ENCODE peak calls at places on chromosomes 6 and 20, in seven cellular contexts. N is HCT116, E is H1, B is HepG2, S is SK-N-SH, M is K562, P is GM12878. Q is an unnamed sample.

GRCh38 chr20:56440346-56441007 is 27.9 kb upstream of the RTF2 start:
- DNase-seq in N (no peak), E (no peak), B (no peak), S (no peak), M (no peak), P (peak; percentile 58), Q (no peak)

GRCh38 chr6:155146205-155146604 is 117.6 kb upstream of the CLDN20 start:
- DNase-seq in N (no peak), E (no peak), B (no peak), S (no peak), M (no peak), P (no peak), Q (no peak)

GRCh38 chr6:138677538-138677937 is 96.0 kb upstream of the CCDC28A start:
- DNase-seq in N (no peak), E (no peak), B (no peak), S (no peak), M (no peak), P (no peak), Q (no peak)

GRCh38 chr20:63350597-63351379 is 10.4 kb downstream of the CHRNA4 start:
- DNase-seq in N (no peak), E (no peak), B (no peak), S (no peak), M (no peak), P (no peak), Q (no peak)

GRCh38 chr20:32352101-32352720 is 5.9 kb upstream of the ASXL1 start:
- DNase-seq in N (no peak), E (no peak), B (no peak), S (no peak), M (no peak), P (no peak), Q (no peak)

GRCh38 chr6:144248003-144248402 is 37.1 kb upstream of the UTRN start:
- DNase-seq in N (no peak), E (no peak), B (no peak), S (no peak), M (no peak), P (no peak), Q (no peak)

GRCh38 chr6:111555041-111555440 is 50.6 kb downstream of the TRAF3IP2 start:
- DNase-seq in N (no peak), E (no peak), B (no peak), S (no peak), M (no peak), P (no peak), Q (no peak)

GRCh38 chr6:139644821-139645220 is 270.4 kb upstream of the CITED2 start:
- DNase-seq in N (no peak), E (no peak), B (no peak), S (no peak), M (no peak), P (no peak), Q (no peak)

GRCh38 chr6:53857318-53858094 is 62.7 kb downstream of the LRRC1 start:
- DNase-seq in N (no peak), E (no peak), B (no peak), S (no peak), M (no peak), P (no peak), Q (no peak)

GRCh38 chr20:1423625-1424106 is 30.8 kb upstream of the FKBP1A start:
- DNase-seq in N (peak; percentile 67), E (peak; percentile 65), B (peak; percentile 92), S (no peak), M (peak; percentile 84), P (no peak), Q (peak; percentile 21)

GRCh38 chr6:108180266-108180665 is 14.4 kb downstream of the NR2E1 start:
- DNase-seq in N (no peak), E (no peak), B (no peak), S (no peak), M (no peak), P (no peak), Q (no peak)

GRCh38 chr6:36122495-36123269 is 7.6 kb upstream of the MAPK13 start:
- DNase-seq in N (no peak), E (no peak), B (no peak), S (no peak), M (peak; percentile 28), P (no peak), Q (peak; percentile 40)

GRCh38 chr20:3046677-3047462 is 1.0 kb downstream of the MRPS26 start:
- DNase-seq in N (peak; percentile 34), E (peak; percentile 62), B (peak; percentile 47), S (no peak), M (peak; percentile 18), P (no peak), Q (peak; percentile 83)

GRCh38 chr6:147675281-147675680 is 166.8 kb downstream of the SAMD5 start:
- DNase-seq in N (no peak), E (no peak), B (no peak), S (no peak), M (no peak), P (no peak), Q (no peak)

GRCh38 chr6:90940812-90941481 is 354.1 kb upstream of the MAP3K7 start:
- DNase-seq in N (peak; percentile 43), E (no peak), B (peak; percentile 44), S (peak; percentile 45), M (peak; percentile 59), P (peak; percentile 80), Q (peak; percentile 13)

GRCh38 chr6:18545726-18546125 is 158.6 kb downstream of the RNF144B start:
- DNase-seq in N (no peak), E (no peak), B (no peak), S (no peak), M (no peak), P (no peak), Q (no peak)
- TF ChIP-seq JUND in N (no peak), E (no peak), B (no peak), S (no peak), M (no peak), P (no peak), Q (no peak)

GRCh38 chr6:121932071-121933009 is 467.1 kb upstream of the HSF2 start:
- DNase-seq in N (peak; percentile 61), E (peak; percentile 49), B (peak; percentile 10), S (peak; percentile 62), M (no peak), P (no peak), Q (no peak)
- TF ChIP-seq JUND in N (no peak), E (no peak), B (no peak), S (peak; percentile 73), M (no peak), P (no peak), Q (no peak)

GRCh38 chr20:33925867-33926266 is 67.8 kb upstream of the RALY start:
- DNase-seq in N (no peak), E (no peak), B (no peak), S (no peak), M (no peak), P (no peak), Q (no peak)
- TF ChIP-seq JUND in N (no peak), E (no peak), B (no peak), S (no peak), M (no peak), P (no peak), Q (no peak)

DNA sequence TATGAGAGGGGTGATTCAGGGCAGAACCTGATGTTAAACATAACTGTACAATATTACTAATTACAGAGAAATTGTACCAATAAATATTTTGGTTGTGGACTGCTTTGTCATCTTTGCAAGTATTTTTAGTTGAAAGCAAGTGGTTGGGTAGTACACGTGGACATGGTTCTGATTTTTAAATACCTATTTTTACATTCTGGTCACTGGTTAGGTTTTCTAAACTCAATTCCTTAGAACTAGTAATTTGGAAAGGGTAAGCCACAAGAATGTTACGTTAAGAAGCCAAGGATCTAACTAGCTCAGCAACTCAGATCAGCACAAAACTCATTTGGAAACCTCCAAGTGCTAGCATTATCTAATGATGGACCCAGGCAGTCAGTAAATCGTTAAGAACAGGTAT is 2.7 kb downstream of the EPB41L2 start:
- DNase-seq in N (no peak), E (no peak), B (no peak), S (no peak), M (no peak), P (no peak), Q (no peak)
- TF ChIP-seq JUND in N (no peak), E (no peak), B (no peak), S (no peak), M (no peak), P (no peak), Q (no peak)

GRCh38 chr6:48272518-48272917 is 161.5 kb upstream of the PTCHD4 start:
- DNase-seq in N (no peak), E (no peak), B (no peak), S (no peak), M (no peak), P (no peak), Q (no peak)
- TF ChIP-seq JUND in N (no peak), E (no peak), B (no peak), S (no peak), M (no peak), P (no peak), Q (no peak)

DNA sequence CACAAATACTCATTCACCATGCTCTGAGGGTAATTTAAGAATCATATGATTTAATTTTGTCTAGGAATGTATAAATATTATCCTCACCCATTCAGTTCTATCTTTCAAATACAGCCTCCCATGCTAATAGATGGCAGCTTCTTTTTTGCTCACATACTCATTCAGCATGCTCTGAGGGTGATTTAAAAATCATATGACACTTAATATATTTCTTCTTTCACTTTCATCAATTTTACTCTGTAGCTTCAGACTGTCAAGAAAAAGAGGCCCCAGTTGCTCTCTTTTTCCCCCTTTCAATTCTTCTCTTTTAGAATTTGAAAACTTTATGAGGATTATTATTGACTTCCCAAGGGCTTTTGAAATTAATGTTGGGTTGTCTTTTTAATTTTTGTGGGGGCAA is 161.7 kb upstream of the LAMP5 start:
- DNase-seq in N (no peak), E (no peak), B (no peak), S (no peak), M (no peak), P (no peak), Q (no peak)
- TF ChIP-seq JUND in N (no peak), E (no peak), B (no peak), S (no peak), M (no peak), P (no peak), Q (no peak)

GRCh38 chr20:58547527-58548475 is 32.6 kb upstream of the APCDD1L start:
- DNase-seq in N (no peak), E (peak; percentile 20), B (no peak), S (no peak), M (no peak), P (no peak), Q (no peak)
- TF ChIP-seq JUND in N (no peak), E (no peak), B (no peak), S (no peak), M (no peak), P (no peak), Q (no peak)

GRCh38 chr6:157885211-157885788 is 62.3 kb downstream of the SNX9 start:
- DNase-seq in N (no peak), E (no peak), B (no peak), S (no peak), M (no peak), P (no peak), Q (no peak)
- TF ChIP-seq JUND in N (no peak), E (no peak), B (no peak), S (no peak), M (peak; percentile 31), P (no peak), Q (no peak)

GRCh38 chr6:33721529-33721928 is 10.0 kb upstream of the UQCC2 start:
- DNase-seq in N (no peak), E (no peak), B (no peak), S (no peak), M (no peak), P (no peak), Q (no peak)
- TF ChIP-seq JUND in N (no peak), E (no peak), B (no peak), S (no peak), M (no peak), P (no peak), Q (no peak)

GRCh38 chr6:46502486-46503119 is 11.4 kb upstream of the RCAN2 start:
- DNase-seq in N (no peak), E (no peak), B (no peak), S (no peak), M (no peak), P (no peak), Q (no peak)
- TF ChIP-seq JUND in N (no peak), E (no peak), B (no peak), S (no peak), M (no peak), P (no peak), Q (no peak)

Q was measured in T47D.